ENCODE peak calls at places on chromosomes 6 and 20, in six cellular contexts. G is neural progenitor cell, Z is GM13976, P is astrocyte of the spinal cord, W is pancreas, F is K562. T is an unnamed sample.

GRCh38 chr6:89997456-89998445 is 103.5 kb downstream of the GJA10 start:
- DNase-seq in G (no peak), Z (no peak), P (peak), W (no peak), F (no peak), T (no peak)

GRCh38 chr6:3194535-3195376 is 32.7 kb downstream of the TUBB2B start:
- DNase-seq in G (peak), Z (peak), P (peak), W (no peak), F (peak), T (no peak)

GRCh38 chr6:101226677-101227135 is 166.8 kb upstream of the GRIK2 start:
- DNase-seq in G (peak), Z (peak), P (peak), W (no peak), F (peak), T (peak)

GRCh38 chr20:37714973-37715657 is 21.3 kb downstream of the CTNNBL1 start:
- DNase-seq in G (no peak), Z (no peak), P (peak), W (no peak), F (no peak), T (no peak)

GRCh38 chr6:40098774-40099173 is 164.5 kb upstream of the MOCS1 start:
- DNase-seq in G (no peak), Z (no peak), P (no peak), W (no peak), F (peak), T (no peak)

GRCh38 chr6:14758421-14759043 is 487.3 kb upstream of the JARID2 start:
- DNase-seq in G (no peak), Z (no peak), P (no peak), W (no peak), F (no peak), T (no peak)

GRCh38 chr6:41963371-41963770 is 21.8 kb upstream of the CCND3 start:
- DNase-seq in G (no peak), Z (no peak), P (no peak), W (no peak), F (no peak), T (no peak)

GRCh38 chr20:18628330-18628941 is 40.6 kb downstream of the DTD1 start:
- DNase-seq in G (peak), Z (no peak), P (no peak), W (peak), F (peak), T (no peak)

GRCh38 chr6:25266425-25267135 is 12.6 kb upstream of the CARMIL1 start:
- DNase-seq in G (no peak), Z (no peak), P (no peak), W (no peak), F (no peak), T (no peak)

GRCh38 chr20:38523697-38524096 is 51.1 kb downstream of the RALGAPB start:
- DNase-seq in G (no peak), Z (no peak), P (peak), W (no peak), F (no peak), T (no peak)

GRCh38 chr6:54856137-54856536 is 9.6 kb downstream of the FAM83B start:
- DNase-seq in G (no peak), Z (no peak), P (no peak), W (no peak), F (no peak), T (no peak)

GRCh38 chr6:167565388-167565787 is 240.5 kb downstream of the TTLL2 start:
- DNase-seq in G (no peak), Z (no peak), P (no peak), W (no peak), F (no peak), T (no peak)

GRCh38 chr20:58389968-58390658 is 1.1 kb downstream of the VAPB start:
- DNase-seq in G (no peak), Z (no peak), P (no peak), W (no peak), F (peak), T (no peak)

GRCh38 chr6:24117016-24117415 is 9.0 kb upstream of the NRSN1 start:
- DNase-seq in G (no peak), Z (no peak), P (no peak), W (no peak), F (no peak), T (no peak)

GRCh38 chr6:90027004-90027403 is 132.7 kb downstream of the GJA10 start:
- DNase-seq in G (no peak), Z (no peak), P (no peak), W (no peak), F (no peak), T (no peak)

GRCh38 chr6:3610896-3611295 is 140.6 kb downstream of the PXDC1 start:
- DNase-seq in G (no peak), Z (no peak), P (no peak), W (no peak), F (no peak), T (no peak)

GRCh38 chr6:84643778-84644177 is 120.6 kb downstream of the TBX18 start:
- DNase-seq in G (no peak), Z (no peak), P (no peak), W (no peak), F (no peak), T (no peak)

GRCh38 chr20:4573564-4574355 is 147.9 kb upstream of the PRND start:
- DNase-seq in G (no peak), Z (no peak), P (peak), W (no peak), F (no peak), T (no peak)

GRCh38 chr6:24228681-24229255 is 102.8 kb downstream of the NRSN1 start:
- DNase-seq in G (no peak), Z (peak), P (peak), W (no peak), F (peak), T (no peak)

GRCh38 chr20:62120990-62121775 is 1.1 kb upstream of the LSM14B start:
- DNase-seq in G (peak), Z (no peak), P (no peak), W (no peak), F (peak), T (peak)

GRCh38 chr6:152595507-152595906 is 41.7 kb downstream of the SYNE1 start:
- DNase-seq in G (peak), Z (no peak), P (no peak), W (no peak), F (no peak), T (no peak)

DNA sequence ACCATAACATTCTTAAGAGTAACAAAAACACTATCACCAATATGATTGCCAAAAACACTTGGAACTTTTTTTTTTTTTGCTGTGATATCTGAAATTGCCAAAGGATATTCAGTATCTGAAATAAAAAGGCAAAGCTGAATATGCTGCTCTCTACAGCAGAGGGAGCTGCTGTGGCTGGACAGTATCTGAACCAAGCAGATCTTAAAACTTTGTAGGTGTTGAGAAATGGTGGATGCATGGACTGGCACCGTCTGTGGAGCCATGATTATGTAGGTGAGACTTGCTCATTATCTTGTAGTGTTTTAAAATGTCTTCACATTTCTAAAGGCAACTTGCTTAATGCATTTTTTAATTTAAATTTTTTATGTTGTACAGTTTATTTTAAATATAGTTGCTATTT is 9.2 kb downstream of the PDCD2 start:
- DNase-seq in G (no peak), Z (no peak), P (no peak), W (no peak), F (peak), T (no peak)
- TF ChIP-seq CTCF in G (peak), Z (no peak), P (peak), W (no peak), F (peak), T (no peak)

GRCh38 chr6:108838101-108838717 is 10.0 kb upstream of the ARMC2 start:
- DNase-seq in G (peak), Z (no peak), P (peak), W (no peak), F (peak), T (no peak)
- TF ChIP-seq CTCF in G (peak), Z (no peak), P (peak), W (no peak), F (peak), T (no peak)

DNA sequence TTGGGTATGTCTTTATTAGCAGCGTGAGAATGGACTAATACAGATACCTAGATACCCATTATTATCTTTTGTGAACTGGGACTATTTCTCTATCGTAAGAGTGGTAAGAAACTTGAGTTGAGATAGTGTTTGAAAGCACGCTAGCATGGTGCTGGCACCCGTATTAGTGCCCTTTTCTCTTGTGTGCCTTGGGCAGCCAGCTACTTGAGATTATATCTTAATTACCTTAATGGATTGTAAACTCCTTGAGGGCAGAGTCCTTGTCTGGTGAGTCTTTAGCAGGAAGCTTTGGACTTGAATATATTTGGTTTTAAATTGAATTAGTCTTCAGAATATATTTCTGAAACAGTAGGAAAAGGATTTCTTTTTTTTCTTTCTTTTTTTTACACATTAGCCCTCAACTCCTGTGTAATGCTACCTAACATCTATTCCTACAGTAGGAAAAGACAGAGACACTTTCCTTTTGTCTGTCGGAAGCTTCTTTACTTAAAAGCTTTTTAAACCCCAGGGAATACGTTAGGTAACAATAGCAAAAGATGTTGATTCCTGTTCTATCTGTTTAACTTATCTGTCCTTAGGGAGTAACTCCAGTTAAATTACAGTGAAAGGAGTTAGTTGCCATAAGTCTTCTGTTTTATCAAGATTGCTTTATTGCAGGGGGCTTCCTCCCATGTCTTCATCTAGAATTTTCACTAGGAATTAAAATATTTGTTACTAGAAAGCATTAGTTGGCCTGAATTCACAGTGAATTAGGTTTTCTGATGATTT is 26.0 kb downstream of the TOP1 start:
- DNase-seq in G (no peak), Z (no peak), P (no peak), W (no peak), F (no peak), T (no peak)
- TF ChIP-seq CTCF in G (no peak), Z (no peak), P (no peak), W (no peak), F (no peak), T (no peak)

GRCh38 chr6:68732423-68732822 is 97.3 kb downstream of the ADGRB3 start:
- DNase-seq in G (no peak), Z (no peak), P (no peak), W (no peak), F (peak), T (no peak)
- TF ChIP-seq CTCF in G (no peak), Z (no peak), P (no peak), W (no peak), F (no peak), T (no peak)

GRCh38 chr6:157798851-157799250 is 24.2 kb upstream of the SNX9 start:
- DNase-seq in G (no peak), Z (no peak), P (no peak), W (no peak), F (no peak), T (no peak)

GRCh38 chr6:157795826-157796225 is 27.2 kb upstream of the SNX9 start:
- DNase-seq in G (no peak), Z (no peak), P (no peak), W (no peak), F (no peak), T (no peak)

GRCh38 chr6:157804448-157805327 is 18.4 kb upstream of the SNX9 start:
- DNase-seq in G (no peak), Z (no peak), P (no peak), W (no peak), F (peak), T (no peak)

DNA sequence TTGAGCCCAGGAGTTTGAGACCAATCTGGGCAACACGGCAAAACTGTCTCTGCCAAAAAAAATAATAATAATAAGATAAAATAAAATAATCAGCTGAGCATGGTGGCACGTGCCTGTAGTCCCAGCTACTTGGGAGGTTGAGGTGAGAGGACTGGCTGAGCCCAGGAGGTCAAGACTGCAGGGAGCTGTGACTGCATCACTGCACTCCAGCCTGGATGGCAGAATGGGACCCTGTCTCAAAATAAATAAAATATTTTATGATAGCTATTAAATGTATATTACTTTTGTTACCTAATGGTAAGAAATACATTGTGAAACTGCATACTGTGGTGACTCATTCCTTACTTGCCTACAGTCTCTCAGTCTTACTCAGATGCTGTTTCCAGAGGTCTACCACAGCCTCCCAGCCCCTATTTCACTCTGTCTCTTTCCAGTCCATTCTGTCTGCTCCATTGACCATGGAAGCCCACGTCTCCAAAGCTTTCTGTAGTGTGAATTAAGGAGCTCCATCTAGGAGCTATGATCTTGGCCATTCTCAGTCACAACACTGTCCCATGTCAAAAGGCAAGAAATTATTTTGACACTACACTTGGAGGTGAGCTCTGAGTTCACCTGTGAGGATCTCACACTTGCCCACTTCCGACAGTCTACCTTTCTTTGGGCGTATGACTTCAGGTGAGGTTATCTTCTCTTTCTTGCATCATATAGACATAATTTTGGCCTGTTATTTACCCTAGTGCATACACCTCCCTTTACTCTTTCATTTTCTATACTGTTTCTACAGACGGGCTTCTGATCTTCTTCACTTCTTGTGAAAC is 22.4 kb upstream of the SNX9 start:
- DNase-seq in G (no peak), Z (peak), P (peak), W (no peak), F (no peak), T (peak)
- TF ChIP-seq CTCF in G (no peak), Z (no peak), P (no peak), W (no peak), F (no peak), T (no peak)